ENCODE peak calls at places on chromosomes 2 and 18, in ten cellular contexts. One of them, this sample, is unnamed.

GRCh38 chr18:79681484-79682387 is 2.1 kb downstream of the CTDP1 start:
- DNase-seq in Peyer's patch: no peak
- DNase-seq in activated gamma-delta T cell treated with Interleukin-2 at 50 U/mL for 16 hours: peak
- DNase-seq in esophagus squamous epithelium: no peak
- DNase-seq in stimulated activated CD4-positive, alpha-beta T cell treated with anti-CD3 and anti-CD28 coated beads, Interleukin-1b, Interleukin-23, amount 100 ng/mL, for 4 hours: no peak
- DNase-seq in ascending aorta: no peak
- DNase-seq in stimulated activated CD8-positive, alpha-beta memory T cell treated with anti-CD3 and anti-CD28 coated beads, Interleukin-4, amount 100 ng/mL, for 4 hours: no peak
- DNase-seq in HEK293T: no peak
- DNase-seq in NCI-H1417: no peak
- DNase-seq in body of pancreas: no peak
- DNase-seq in this sample: no peak

GRCh38 chr2:21757805-21758204 is 634.0 kb downstream of the TDRD15 start:
- DNase-seq in NCI-H1417: no peak
- DNase-seq in stimulated activated CD8-positive, alpha-beta memory T cell treated with anti-CD3 and anti-CD28 coated beads, Interleukin-4, amount 100 ng/mL, for 4 hours: no peak
- DNase-seq in body of pancreas: no peak
- DNase-seq in stimulated activated CD4-positive, alpha-beta T cell treated with anti-CD3 and anti-CD28 coated beads, Interleukin-1b, Interleukin-23, amount 100 ng/mL, for 4 hours: no peak
- DNase-seq in activated gamma-delta T cell treated with Interleukin-2 at 50 U/mL for 16 hours: no peak
- DNase-seq in ascending aorta: no peak
- DNase-seq in HEK293T: no peak
- DNase-seq in Peyer's patch: no peak
- DNase-seq in esophagus squamous epithelium: no peak
- DNase-seq in this sample: no peak

GRCh38 chr18:36572135-36572856 is 256.5 kb downstream of the TPGS2 start:
- DNase-seq in ascending aorta: peak
- DNase-seq in HEK293T: peak
- DNase-seq in stimulated activated CD4-positive, alpha-beta T cell treated with anti-CD3 and anti-CD28 coated beads, Interleukin-1b, Interleukin-23, amount 100 ng/mL, for 4 hours: no peak
- DNase-seq in body of pancreas: peak
- DNase-seq in NCI-H1417: peak
- DNase-seq in Peyer's patch: no peak
- DNase-seq in esophagus squamous epithelium: no peak
- DNase-seq in stimulated activated CD8-positive, alpha-beta memory T cell treated with anti-CD3 and anti-CD28 coated beads, Interleukin-4, amount 100 ng/mL, for 4 hours: no peak
- DNase-seq in activated gamma-delta T cell treated with Interleukin-2 at 50 U/mL for 16 hours: no peak
- DNase-seq in this sample: peak

GRCh38 chr2:21916934-21917522 is 793.3 kb downstream of the TDRD15 start:
- DNase-seq in stimulated activated CD8-positive, alpha-beta memory T cell treated with anti-CD3 and anti-CD28 coated beads, Interleukin-4, amount 100 ng/mL, for 4 hours: no peak
- DNase-seq in activated gamma-delta T cell treated with Interleukin-2 at 50 U/mL for 16 hours: no peak
- DNase-seq in body of pancreas: no peak
- DNase-seq in HEK293T: no peak
- DNase-seq in esophagus squamous epithelium: no peak
- DNase-seq in Peyer's patch: no peak
- DNase-seq in NCI-H1417: no peak
- DNase-seq in stimulated activated CD4-positive, alpha-beta T cell treated with anti-CD3 and anti-CD28 coated beads, Interleukin-1b, Interleukin-23, amount 100 ng/mL, for 4 hours: no peak
- DNase-seq in ascending aorta: no peak
- DNase-seq in this sample: peak

GRCh38 chr18:8699948-8700347 is 5.4 kb upstream of the MTCL1 start:
- DNase-seq in stimulated activated CD4-positive, alpha-beta T cell treated with anti-CD3 and anti-CD28 coated beads, Interleukin-1b, Interleukin-23, amount 100 ng/mL, for 4 hours: no peak
- DNase-seq in NCI-H1417: no peak
- DNase-seq in Peyer's patch: no peak
- DNase-seq in stimulated activated CD8-positive, alpha-beta memory T cell treated with anti-CD3 and anti-CD28 coated beads, Interleukin-4, amount 100 ng/mL, for 4 hours: no peak
- DNase-seq in activated gamma-delta T cell treated with Interleukin-2 at 50 U/mL for 16 hours: no peak
- DNase-seq in HEK293T: no peak
- DNase-seq in body of pancreas: no peak
- DNase-seq in ascending aorta: no peak
- DNase-seq in esophagus squamous epithelium: no peak
- DNase-seq in this sample: no peak

GRCh38 chr18:57915848-57916596 is 112.9 kb upstream of the ATP8B1 start:
- DNase-seq in Peyer's patch: peak
- DNase-seq in activated gamma-delta T cell treated with Interleukin-2 at 50 U/mL for 16 hours: no peak
- DNase-seq in ascending aorta: no peak
- DNase-seq in esophagus squamous epithelium: no peak
- DNase-seq in stimulated activated CD4-positive, alpha-beta T cell treated with anti-CD3 and anti-CD28 coated beads, Interleukin-1b, Interleukin-23, amount 100 ng/mL, for 4 hours: no peak
- DNase-seq in NCI-H1417: no peak
- DNase-seq in body of pancreas: no peak
- DNase-seq in stimulated activated CD8-positive, alpha-beta memory T cell treated with anti-CD3 and anti-CD28 coated beads, Interleukin-4, amount 100 ng/mL, for 4 hours: no peak
- DNase-seq in HEK293T: no peak
- DNase-seq in this sample: no peak

GRCh38 chr2:24926602-24927252 is 6.7 kb upstream of the ADCY3 start:
- DNase-seq in ascending aorta: peak
- DNase-seq in NCI-H1417: no peak
- DNase-seq in stimulated activated CD8-positive, alpha-beta memory T cell treated with anti-CD3 and anti-CD28 coated beads, Interleukin-4, amount 100 ng/mL, for 4 hours: no peak
- DNase-seq in Peyer's patch: peak
- DNase-seq in body of pancreas: no peak
- DNase-seq in HEK293T: no peak
- DNase-seq in esophagus squamous epithelium: no peak
- DNase-seq in activated gamma-delta T cell treated with Interleukin-2 at 50 U/mL for 16 hours: no peak
- DNase-seq in stimulated activated CD4-positive, alpha-beta T cell treated with anti-CD3 and anti-CD28 coated beads, Interleukin-1b, Interleukin-23, amount 100 ng/mL, for 4 hours: peak
- DNase-seq in this sample: no peak

GRCh38 chr2:136121511-136121910 is 3.6 kb upstream of the CXCR4 start:
- DNase-seq in NCI-H1417: no peak
- DNase-seq in body of pancreas: no peak
- DNase-seq in Peyer's patch: no peak
- DNase-seq in stimulated activated CD4-positive, alpha-beta T cell treated with anti-CD3 and anti-CD28 coated beads, Interleukin-1b, Interleukin-23, amount 100 ng/mL, for 4 hours: no peak
- DNase-seq in esophagus squamous epithelium: no peak
- DNase-seq in activated gamma-delta T cell treated with Interleukin-2 at 50 U/mL for 16 hours: no peak
- DNase-seq in HEK293T: no peak
- DNase-seq in ascending aorta: no peak
- DNase-seq in stimulated activated CD8-positive, alpha-beta memory T cell treated with anti-CD3 and anti-CD28 coated beads, Interleukin-4, amount 100 ng/mL, for 4 hours: no peak
- DNase-seq in this sample: no peak

GRCh38 chr2:134362152-134362653 is 108.3 kb downstream of the MGAT5 start:
- DNase-seq in stimulated activated CD4-positive, alpha-beta T cell treated with anti-CD3 and anti-CD28 coated beads, Interleukin-1b, Interleukin-23, amount 100 ng/mL, for 4 hours: no peak
- DNase-seq in ascending aorta: no peak
- DNase-seq in NCI-H1417: no peak
- DNase-seq in Peyer's patch: no peak
- DNase-seq in activated gamma-delta T cell treated with Interleukin-2 at 50 U/mL for 16 hours: no peak
- DNase-seq in esophagus squamous epithelium: no peak
- DNase-seq in body of pancreas: no peak
- DNase-seq in HEK293T: no peak
- DNase-seq in stimulated activated CD8-positive, alpha-beta memory T cell treated with anti-CD3 and anti-CD28 coated beads, Interleukin-4, amount 100 ng/mL, for 4 hours: no peak
- DNase-seq in this sample: no peak

GRCh38 chr18:55997156-55997561 is 409.2 kb upstream of the TCF4 start:
- DNase-seq in esophagus squamous epithelium: no peak
- DNase-seq in Peyer's patch: no peak
- DNase-seq in stimulated activated CD4-positive, alpha-beta T cell treated with anti-CD3 and anti-CD28 coated beads, Interleukin-1b, Interleukin-23, amount 100 ng/mL, for 4 hours: no peak
- DNase-seq in body of pancreas: no peak
- DNase-seq in NCI-H1417: no peak
- DNase-seq in activated gamma-delta T cell treated with Interleukin-2 at 50 U/mL for 16 hours: no peak
- DNase-seq in ascending aorta: no peak
- DNase-seq in stimulated activated CD8-positive, alpha-beta memory T cell treated with anti-CD3 and anti-CD28 coated beads, Interleukin-4, amount 100 ng/mL, for 4 hours: no peak
- DNase-seq in HEK293T: no peak
- DNase-seq in this sample: peak

GRCh38 chr2:7279421-7279949 is 362.3 kb downstream of the RNF144A start:
- DNase-seq in activated gamma-delta T cell treated with Interleukin-2 at 50 U/mL for 16 hours: no peak
- DNase-seq in stimulated activated CD8-positive, alpha-beta memory T cell treated with anti-CD3 and anti-CD28 coated beads, Interleukin-4, amount 100 ng/mL, for 4 hours: no peak
- DNase-seq in NCI-H1417: no peak
- DNase-seq in esophagus squamous epithelium: no peak
- DNase-seq in body of pancreas: no peak
- DNase-seq in HEK293T: no peak
- DNase-seq in Peyer's patch: no peak
- DNase-seq in stimulated activated CD4-positive, alpha-beta T cell treated with anti-CD3 and anti-CD28 coated beads, Interleukin-1b, Interleukin-23, amount 100 ng/mL, for 4 hours: no peak
- DNase-seq in ascending aorta: no peak
- DNase-seq in this sample: no peak

GRCh38 chr2:43239981-43240761 is 13.8 kb upstream of the ZFP36L2 start:
- DNase-seq in HEK293T: no peak
- DNase-seq in stimulated activated CD8-positive, alpha-beta memory T cell treated with anti-CD3 and anti-CD28 coated beads, Interleukin-4, amount 100 ng/mL, for 4 hours: no peak
- DNase-seq in activated gamma-delta T cell treated with Interleukin-2 at 50 U/mL for 16 hours: no peak
- DNase-seq in stimulated activated CD4-positive, alpha-beta T cell treated with anti-CD3 and anti-CD28 coated beads, Interleukin-1b, Interleukin-23, amount 100 ng/mL, for 4 hours: no peak
- DNase-seq in esophagus squamous epithelium: no peak
- DNase-seq in body of pancreas: no peak
- DNase-seq in NCI-H1417: no peak
- DNase-seq in Peyer's patch: no peak
- DNase-seq in ascending aorta: no peak
- DNase-seq in this sample: no peak

GRCh38 chr2:71503827-71504226 is 50.5 kb downstream of the DYSF start:
- DNase-seq in esophagus squamous epithelium: no peak
- DNase-seq in ascending aorta: no peak
- DNase-seq in Peyer's patch: peak
- DNase-seq in stimulated activated CD4-positive, alpha-beta T cell treated with anti-CD3 and anti-CD28 coated beads, Interleukin-1b, Interleukin-23, amount 100 ng/mL, for 4 hours: no peak
- DNase-seq in stimulated activated CD8-positive, alpha-beta memory T cell treated with anti-CD3 and anti-CD28 coated beads, Interleukin-4, amount 100 ng/mL, for 4 hours: no peak
- DNase-seq in NCI-H1417: no peak
- DNase-seq in body of pancreas: no peak
- DNase-seq in activated gamma-delta T cell treated with Interleukin-2 at 50 U/mL for 16 hours: no peak
- DNase-seq in HEK293T: no peak
- DNase-seq in this sample: no peak

GRCh38 chr2:32532961-32533360 is 94.9 kb upstream of the TTC27 start:
- DNase-seq in HEK293T: no peak
- DNase-seq in ascending aorta: no peak
- DNase-seq in esophagus squamous epithelium: no peak
- DNase-seq in stimulated activated CD4-positive, alpha-beta T cell treated with anti-CD3 and anti-CD28 coated beads, Interleukin-1b, Interleukin-23, amount 100 ng/mL, for 4 hours: no peak
- DNase-seq in Peyer's patch: no peak
- DNase-seq in NCI-H1417: no peak
- DNase-seq in activated gamma-delta T cell treated with Interleukin-2 at 50 U/mL for 16 hours: no peak
- DNase-seq in body of pancreas: no peak
- DNase-seq in stimulated activated CD8-positive, alpha-beta memory T cell treated with anti-CD3 and anti-CD28 coated beads, Interleukin-4, amount 100 ng/mL, for 4 hours: no peak
- DNase-seq in this sample: no peak

GRCh38 chr2:108629417-108629816 is 89.9 kb upstream of the RANBP2 start:
- DNase-seq in NCI-H1417: no peak
- DNase-seq in ascending aorta: no peak
- DNase-seq in body of pancreas: no peak
- DNase-seq in esophagus squamous epithelium: no peak
- DNase-seq in activated gamma-delta T cell treated with Interleukin-2 at 50 U/mL for 16 hours: no peak
- DNase-seq in HEK293T: no peak
- DNase-seq in Peyer's patch: no peak
- DNase-seq in stimulated activated CD4-positive, alpha-beta T cell treated with anti-CD3 and anti-CD28 coated beads, Interleukin-1b, Interleukin-23, amount 100 ng/mL, for 4 hours: no peak
- DNase-seq in stimulated activated CD8-positive, alpha-beta memory T cell treated with anti-CD3 and anti-CD28 coated beads, Interleukin-4, amount 100 ng/mL, for 4 hours: no peak
- DNase-seq in this sample: no peak

GRCh38 chr18:59777636-59778035 is 80.4 kb upstream of the CCBE1 start:
- DNase-seq in stimulated activated CD8-positive, alpha-beta memory T cell treated with anti-CD3 and anti-CD28 coated beads, Interleukin-4, amount 100 ng/mL, for 4 hours: no peak
- DNase-seq in HEK293T: no peak
- DNase-seq in Peyer's patch: no peak
- DNase-seq in stimulated activated CD4-positive, alpha-beta T cell treated with anti-CD3 and anti-CD28 coated beads, Interleukin-1b, Interleukin-23, amount 100 ng/mL, for 4 hours: no peak
- DNase-seq in body of pancreas: no peak
- DNase-seq in activated gamma-delta T cell treated with Interleukin-2 at 50 U/mL for 16 hours: no peak
- DNase-seq in NCI-H1417: no peak
- DNase-seq in ascending aorta: no peak
- DNase-seq in esophagus squamous epithelium: no peak
- DNase-seq in this sample: no peak

GRCh38 chr2:37829202-37829601 is 95.9 kb upstream of the RMDN2 start:
- DNase-seq in HEK293T: no peak
- DNase-seq in stimulated activated CD8-positive, alpha-beta memory T cell treated with anti-CD3 and anti-CD28 coated beads, Interleukin-4, amount 100 ng/mL, for 4 hours: no peak
- DNase-seq in activated gamma-delta T cell treated with Interleukin-2 at 50 U/mL for 16 hours: no peak
- DNase-seq in stimulated activated CD4-positive, alpha-beta T cell treated with anti-CD3 and anti-CD28 coated beads, Interleukin-1b, Interleukin-23, amount 100 ng/mL, for 4 hours: no peak
- DNase-seq in Peyer's patch: no peak
- DNase-seq in NCI-H1417: no peak
- DNase-seq in esophagus squamous epithelium: no peak
- DNase-seq in body of pancreas: no peak
- DNase-seq in ascending aorta: peak
- DNase-seq in this sample: peak

GRCh38 chr18:71707985-71708500 is 836.1 kb downstream of the CBLN2 start:
- DNase-seq in ascending aorta: no peak
- DNase-seq in esophagus squamous epithelium: no peak
- DNase-seq in stimulated activated CD8-positive, alpha-beta memory T cell treated with anti-CD3 and anti-CD28 coated beads, Interleukin-4, amount 100 ng/mL, for 4 hours: no peak
- DNase-seq in HEK293T: no peak
- DNase-seq in NCI-H1417: no peak
- DNase-seq in stimulated activated CD4-positive, alpha-beta T cell treated with anti-CD3 and anti-CD28 coated beads, Interleukin-1b, Interleukin-23, amount 100 ng/mL, for 4 hours: no peak
- DNase-seq in body of pancreas: no peak
- DNase-seq in Peyer's patch: no peak
- DNase-seq in activated gamma-delta T cell treated with Interleukin-2 at 50 U/mL for 16 hours: no peak
- DNase-seq in this sample: no peak

GRCh38 chr18:74303306-74303705 is 11.5 kb upstream of the CYB5A start:
- DNase-seq in stimulated activated CD8-positive, alpha-beta memory T cell treated with anti-CD3 and anti-CD28 coated beads, Interleukin-4, amount 100 ng/mL, for 4 hours: no peak
- DNase-seq in esophagus squamous epithelium: no peak
- DNase-seq in NCI-H1417: no peak
- DNase-seq in body of pancreas: no peak
- DNase-seq in Peyer's patch: no peak
- DNase-seq in ascending aorta: no peak
- DNase-seq in stimulated activated CD4-positive, alpha-beta T cell treated with anti-CD3 and anti-CD28 coated beads, Interleukin-1b, Interleukin-23, amount 100 ng/mL, for 4 hours: no peak
- DNase-seq in HEK293T: no peak
- DNase-seq in activated gamma-delta T cell treated with Interleukin-2 at 50 U/mL for 16 hours: no peak
- DNase-seq in this sample: no peak

GRCh38 chr2:73859721-73860586 is 31.2 kb downstream of the STAMBP start:
- DNase-seq in body of pancreas: no peak
- DNase-seq in Peyer's patch: no peak
- DNase-seq in NCI-H1417: no peak
- DNase-seq in activated gamma-delta T cell treated with Interleukin-2 at 50 U/mL for 16 hours: no peak
- DNase-seq in stimulated activated CD4-positive, alpha-beta T cell treated with anti-CD3 and anti-CD28 coated beads, Interleukin-1b, Interleukin-23, amount 100 ng/mL, for 4 hours: no peak
- DNase-seq in stimulated activated CD8-positive, alpha-beta memory T cell treated with anti-CD3 and anti-CD28 coated beads, Interleukin-4, amount 100 ng/mL, for 4 hours: no peak
- DNase-seq in ascending aorta: no peak
- DNase-seq in esophagus squamous epithelium: no peak
- DNase-seq in HEK293T: no peak
- DNase-seq in this sample: peak

GRCh38 chr2:96914332-96914731 is 44.5 kb upstream of the SEMA4C start:
- DNase-seq in body of pancreas: no peak
- DNase-seq in esophagus squamous epithelium: no peak
- DNase-seq in activated gamma-delta T cell treated with Interleukin-2 at 50 U/mL for 16 hours: no peak
- DNase-seq in stimulated activated CD8-positive, alpha-beta memory T cell treated with anti-CD3 and anti-CD28 coated beads, Interleukin-4, amount 100 ng/mL, for 4 hours: no peak
- DNase-seq in ascending aorta: no peak
- DNase-seq in HEK293T: no peak
- DNase-seq in Peyer's patch: no peak
- DNase-seq in NCI-H1417: no peak
- DNase-seq in stimulated activated CD4-positive, alpha-beta T cell treated with anti-CD3 and anti-CD28 coated beads, Interleukin-1b, Interleukin-23, amount 100 ng/mL, for 4 hours: no peak
- DNase-seq in this sample: no peak

GRCh38 chr2:28590496-28591301 is 94.8 kb downstream of the PLB1 start:
- DNase-seq in Peyer's patch: no peak
- DNase-seq in ascending aorta: no peak
- DNase-seq in body of pancreas: no peak
- DNase-seq in activated gamma-delta T cell treated with Interleukin-2 at 50 U/mL for 16 hours: no peak
- DNase-seq in stimulated activated CD4-positive, alpha-beta T cell treated with anti-CD3 and anti-CD28 coated beads, Interleukin-1b, Interleukin-23, amount 100 ng/mL, for 4 hours: no peak
- DNase-seq in NCI-H1417: no peak
- DNase-seq in stimulated activated CD8-positive, alpha-beta memory T cell treated with anti-CD3 and anti-CD28 coated beads, Interleukin-4, amount 100 ng/mL, for 4 hours: no peak
- DNase-seq in HEK293T: no peak
- DNase-seq in esophagus squamous epithelium: no peak
- DNase-seq in this sample: no peak

GRCh38 chr2:64654063-64654811 is 524 bp upstream of the SERTAD2 start:
- DNase-seq in body of pancreas: peak
- DNase-seq in esophagus squamous epithelium: peak
- DNase-seq in stimulated activated CD4-positive, alpha-beta T cell treated with anti-CD3 and anti-CD28 coated beads, Interleukin-1b, Interleukin-23, amount 100 ng/mL, for 4 hours: peak
- DNase-seq in activated gamma-delta T cell treated with Interleukin-2 at 50 U/mL for 16 hours: peak
- DNase-seq in NCI-H1417: peak
- DNase-seq in stimulated activated CD8-positive, alpha-beta memory T cell treated with anti-CD3 and anti-CD28 coated beads, Interleukin-4, amount 100 ng/mL, for 4 hours: no peak
- DNase-seq in ascending aorta: peak
- DNase-seq in HEK293T: peak
- DNase-seq in Peyer's patch: no peak
- DNase-seq in this sample: peak

GRCh38 chr2:25340340-25340886 is 1.3 kb downstream of the DNMT3A start:
- DNase-seq in activated gamma-delta T cell treated with Interleukin-2 at 50 U/mL for 16 hours: peak
- DNase-seq in NCI-H1417: peak
- DNase-seq in HEK293T: no peak
- DNase-seq in esophagus squamous epithelium: no peak
- DNase-seq in body of pancreas: peak
- DNase-seq in ascending aorta: no peak
- DNase-seq in Peyer's patch: no peak
- DNase-seq in stimulated activated CD8-positive, alpha-beta memory T cell treated with anti-CD3 and anti-CD28 coated beads, Interleukin-4, amount 100 ng/mL, for 4 hours: no peak
- DNase-seq in stimulated activated CD4-positive, alpha-beta T cell treated with anti-CD3 and anti-CD28 coated beads, Interleukin-1b, Interleukin-23, amount 100 ng/mL, for 4 hours: peak
- DNase-seq in this sample: no peak

GRCh38 chr2:219298759-219299371 is 10.3 kb downstream of the PTPRN start:
- DNase-seq in ascending aorta: peak
- DNase-seq in body of pancreas: peak
- DNase-seq in stimulated activated CD4-positive, alpha-beta T cell treated with anti-CD3 and anti-CD28 coated beads, Interleukin-1b, Interleukin-23, amount 100 ng/mL, for 4 hours: peak
- DNase-seq in Peyer's patch: peak
- DNase-seq in activated gamma-delta T cell treated with Interleukin-2 at 50 U/mL for 16 hours: peak
- DNase-seq in esophagus squamous epithelium: no peak
- DNase-seq in HEK293T: peak
- DNase-seq in NCI-H1417: peak
- DNase-seq in stimulated activated CD8-positive, alpha-beta memory T cell treated with anti-CD3 and anti-CD28 coated beads, Interleukin-4, amount 100 ng/mL, for 4 hours: peak
- DNase-seq in this sample: peak

GRCh38 chr18:21739604-21740473 is 753 bp upstream of the MIB1 start:
- DNase-seq in body of pancreas: peak
- DNase-seq in esophagus squamous epithelium: no peak
- DNase-seq in ascending aorta: no peak
- DNase-seq in stimulated activated CD4-positive, alpha-beta T cell treated with anti-CD3 and anti-CD28 coated beads, Interleukin-1b, Interleukin-23, amount 100 ng/mL, for 4 hours: no peak
- DNase-seq in stimulated activated CD8-positive, alpha-beta memory T cell treated with anti-CD3 and anti-CD28 coated beads, Interleukin-4, amount 100 ng/mL, for 4 hours: no peak
- DNase-seq in activated gamma-delta T cell treated with Interleukin-2 at 50 U/mL for 16 hours: no peak
- DNase-seq in Peyer's patch: no peak
- DNase-seq in HEK293T: no peak
- DNase-seq in NCI-H1417: no peak
- DNase-seq in this sample: no peak

GRCh38 chr2:173574713-173575112 is 220.0 kb downstream of the CDCA7 start:
- DNase-seq in esophagus squamous epithelium: no peak
- DNase-seq in stimulated activated CD4-positive, alpha-beta T cell treated with anti-CD3 and anti-CD28 coated beads, Interleukin-1b, Interleukin-23, amount 100 ng/mL, for 4 hours: no peak
- DNase-seq in NCI-H1417: no peak
- DNase-seq in body of pancreas: no peak
- DNase-seq in Peyer's patch: no peak
- DNase-seq in activated gamma-delta T cell treated with Interleukin-2 at 50 U/mL for 16 hours: no peak
- DNase-seq in ascending aorta: no peak
- DNase-seq in HEK293T: no peak
- DNase-seq in stimulated activated CD8-positive, alpha-beta memory T cell treated with anti-CD3 and anti-CD28 coated beads, Interleukin-4, amount 100 ng/mL, for 4 hours: no peak
- DNase-seq in this sample: peak

GRCh38 chr2:104473568-104473967 is 380.3 kb upstream of the POU3F3 start:
- DNase-seq in activated gamma-delta T cell treated with Interleukin-2 at 50 U/mL for 16 hours: no peak
- DNase-seq in esophagus squamous epithelium: no peak
- DNase-seq in ascending aorta: no peak
- DNase-seq in body of pancreas: no peak
- DNase-seq in Peyer's patch: no peak
- DNase-seq in HEK293T: no peak
- DNase-seq in stimulated activated CD8-positive, alpha-beta memory T cell treated with anti-CD3 and anti-CD28 coated beads, Interleukin-4, amount 100 ng/mL, for 4 hours: no peak
- DNase-seq in stimulated activated CD4-positive, alpha-beta T cell treated with anti-CD3 and anti-CD28 coated beads, Interleukin-1b, Interleukin-23, amount 100 ng/mL, for 4 hours: no peak
- DNase-seq in NCI-H1417: no peak
- DNase-seq in this sample: no peak

This sample was measured in mesenchymal stem cell.